ENCODE peak calls at places on chromosome 20, in seven cellular contexts. O is body of pancreas, J is transverse colon, P is suprapubic skin, B is stomach, H is Panc1, V is adrenal gland. K is an unnamed sample.

GRCh38 chr20:45779011-45779915 is 12.4 kb downstream of the WFDC3 start:
- DNase-seq in J (peak), B (peak), H (peak), V (peak), O (peak), P (peak), K (peak)

GRCh38 chr20:44204156-44204831 is 6.3 kb downstream of the OSER1 start:
- DNase-seq in H (peak), O (peak), P (no peak), B (no peak), J (no peak), V (no peak), K (peak)

GRCh38 chr20:7196481-7196880 is 429.0 kb downstream of the BMP2 start:
- DNase-seq in O (no peak), H (no peak), P (no peak), J (no peak), V (no peak), B (no peak), K (no peak)

GRCh38 chr20:60071965-60072364 is 113.7 kb downstream of the CDH26 start:
- DNase-seq in J (no peak), P (no peak), H (no peak), B (no peak), V (no peak), O (no peak), K (no peak)

GRCh38 chr20:11542645-11543044 is 375.0 kb upstream of the BTBD3 start:
- DNase-seq in P (no peak), H (no peak), O (no peak), B (no peak), V (no peak), J (no peak), K (no peak)

GRCh38 chr20:56760610-56761009 is 131.5 kb downstream of the TFAP2C start:
- DNase-seq in B (no peak), O (no peak), V (no peak), J (no peak), H (no peak), P (no peak), K (no peak)

GRCh38 chr20:3646067-3646440 is 17.1 kb downstream of the GFRA4 start:
- DNase-seq in P (no peak), O (no peak), H (no peak), B (no peak), J (no peak), V (no peak), K (no peak)

GRCh38 chr20:56323656-56324055 is 35.1 kb upstream of the FAM210B start:
- DNase-seq in O (no peak), H (no peak), J (no peak), B (no peak), V (no peak), P (no peak), K (no peak)

GRCh38 chr20:43040427-43040826 is 149.3 kb downstream of the PTPRT start:
- DNase-seq in P (no peak), H (no peak), J (no peak), B (no peak), V (no peak), O (peak), K (no peak)

GRCh38 chr20:8777866-8778265 is 291.0 kb upstream of the PLCB4 start:
- DNase-seq in P (no peak), H (no peak), V (no peak), O (no peak), B (no peak), J (no peak), K (no peak)

GRCh38 chr20:41018153-41018552 is 10.5 kb upstream of the TOP1 start:
- DNase-seq in J (no peak), V (no peak), H (no peak), B (no peak), P (no peak), O (no peak), K (no peak)

GRCh38 chr20:19934792-19935491 is 82.2 kb upstream of the NAA20 start:
- DNase-seq in P (peak), B (peak), J (peak), O (peak), H (no peak), V (peak), K (peak)

GRCh38 chr20:1669304-1669703 is 11.7 kb upstream of the SIRPG start:
- DNase-seq in B (no peak), P (no peak), J (no peak), O (no peak), H (no peak), V (no peak), K (no peak)

GRCh38 chr20:6663104-6663503 is 104.4 kb upstream of the BMP2 start:
- DNase-seq in B (no peak), J (no peak), V (no peak), P (no peak), O (no peak), H (no peak), K (no peak)

GRCh38 chr20:6008254-6008653 is 45.6 kb downstream of the LRRN4 start:
- DNase-seq in J (peak), H (no peak), P (peak), O (peak), V (peak), B (peak), K (peak)

GRCh38 chr20:44884907-44885391 is 556 bp upstream of the YWHAB start:
- DNase-seq in J (no peak), O (no peak), P (no peak), B (no peak), V (peak), H (no peak), K (no peak)

GRCh38 chr20:53897884-53898557 is 172.4 kb downstream of the BCAS1 start:
- DNase-seq in B (peak), O (peak), V (no peak), J (no peak), P (peak), H (no peak), K (peak)

GRCh38 chr20:62202676-62203377 is 17.3 kb downstream of the HRH3 start:
- DNase-seq in H (no peak), J (no peak), P (peak), B (no peak), V (no peak), O (no peak), K (no peak)

GRCh38 chr20:61516398-61517208 is 264.5 kb downstream of the CDH4 start:
- DNase-seq in J (no peak), H (no peak), B (no peak), V (no peak), O (no peak), P (no peak), K (no peak)

GRCh38 chr20:43910564-43910963 is 4.1 kb upstream of the TOX2 start:
- DNase-seq in V (no peak), H (no peak), O (no peak), P (no peak), J (no peak), B (no peak), K (no peak)

GRCh38 chr20:22717466-22717865 is 133.1 kb upstream of the FOXA2 start:
- DNase-seq in P (no peak), B (peak), J (peak), H (no peak), O (no peak), V (peak), K (peak)

GRCh38 chr20:32296874-32297420 is 19.5 kb downstream of the KIF3B start:
- DNase-seq in H (no peak), B (no peak), J (no peak), P (no peak), O (no peak), V (no peak), K (no peak)

GRCh38 chr20:58421497-58421850 is 32.4 kb downstream of the VAPB start:
- DNase-seq in V (no peak), P (no peak), B (no peak), H (no peak), J (no peak), O (no peak), K (no peak)
- H3K4me3 ChIP-seq in V (no peak), P (no peak), B (no peak), H (no peak), J (no peak), O (no peak), K (no peak)

GRCh38 chr20:21102252-21102609 is 3.9 kb downstream of the LINC00237 start:
- DNase-seq in O (peak), H (no peak), V (no peak), P (no peak), B (no peak), J (no peak), K (peak)

GRCh38 chr20:21099653-21100589 is 6.2 kb downstream of the LINC00237 start:
- DNase-seq in J (peak), O (peak), V (peak), P (peak), B (peak), H (no peak), K (peak)

GRCh38 chr20:21102691-21103311 is 3.4 kb downstream of the LINC00237 start:
- DNase-seq in H (no peak), J (peak), P (peak), V (no peak), O (peak), B (peak), K (peak)

GRCh38 chr20:21101453-21102251 is 4.5 kb downstream of the LINC00237 start:
- DNase-seq in H (no peak), J (no peak), P (no peak), B (no peak), O (peak), V (no peak), K (peak)

GRCh38 chr20:21100590-21101452 is 5.3 kb downstream of the LINC00237 start:
- DNase-seq in P (no peak), B (no peak), O (no peak), J (no peak), V (no peak), H (no peak), K (no peak)
- H3K4me3 ChIP-seq in P (peak), B (peak), O (no peak), J (peak), V (peak), H (no peak), K (peak)

DNA sequence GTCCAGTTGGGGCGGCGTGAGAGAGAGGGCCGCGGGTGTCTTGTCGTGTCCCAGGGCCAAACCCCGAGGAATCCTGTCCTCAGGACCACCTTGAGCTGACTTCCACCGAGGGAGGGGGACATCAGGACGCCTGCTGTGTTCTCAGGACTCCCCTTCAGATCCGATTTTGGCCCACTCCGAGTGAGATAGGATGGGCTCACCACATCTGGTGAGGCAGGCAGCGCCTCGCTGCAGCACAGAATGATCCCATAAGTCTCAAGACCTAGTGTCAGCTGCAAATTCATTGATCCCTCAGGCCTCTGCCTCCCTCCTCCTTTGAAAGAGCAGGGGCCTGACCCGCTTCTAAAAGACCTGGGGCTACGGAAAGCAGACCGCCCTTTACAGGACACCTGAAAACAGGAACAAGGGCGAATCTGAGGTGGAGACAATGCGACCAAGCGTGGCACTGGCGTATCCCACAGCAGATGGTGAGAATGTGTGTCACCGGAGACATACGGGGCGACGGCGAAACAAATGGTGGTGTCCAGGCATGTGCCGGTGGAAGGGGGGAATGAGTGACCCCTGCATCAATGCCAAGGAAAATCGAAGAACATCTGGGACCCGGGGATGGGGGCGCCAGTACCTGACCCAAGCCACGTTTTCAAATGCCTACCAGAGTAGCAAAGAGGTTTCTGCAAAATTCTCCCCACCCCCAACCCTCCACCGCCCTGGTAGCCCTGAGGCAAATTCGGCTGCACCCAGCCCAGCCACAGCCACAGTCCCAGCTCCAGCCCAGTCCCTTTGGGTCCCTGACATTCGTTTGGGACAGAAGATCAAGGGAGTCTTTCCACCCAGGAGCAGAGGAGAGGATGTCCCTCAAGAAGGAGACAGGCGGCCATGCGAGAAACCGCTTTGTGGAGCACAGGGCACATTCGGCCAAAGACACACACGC is 162.1 kb upstream of the ZNF337 start:
- DNase-seq in P (peak), V (peak), H (no peak), O (no peak), J (no peak), B (no peak), K (no peak)
- H3K4me3 ChIP-seq in P (peak), V (peak), H (peak), O (no peak), J (no peak), B (peak), K (no peak)

DNA sequence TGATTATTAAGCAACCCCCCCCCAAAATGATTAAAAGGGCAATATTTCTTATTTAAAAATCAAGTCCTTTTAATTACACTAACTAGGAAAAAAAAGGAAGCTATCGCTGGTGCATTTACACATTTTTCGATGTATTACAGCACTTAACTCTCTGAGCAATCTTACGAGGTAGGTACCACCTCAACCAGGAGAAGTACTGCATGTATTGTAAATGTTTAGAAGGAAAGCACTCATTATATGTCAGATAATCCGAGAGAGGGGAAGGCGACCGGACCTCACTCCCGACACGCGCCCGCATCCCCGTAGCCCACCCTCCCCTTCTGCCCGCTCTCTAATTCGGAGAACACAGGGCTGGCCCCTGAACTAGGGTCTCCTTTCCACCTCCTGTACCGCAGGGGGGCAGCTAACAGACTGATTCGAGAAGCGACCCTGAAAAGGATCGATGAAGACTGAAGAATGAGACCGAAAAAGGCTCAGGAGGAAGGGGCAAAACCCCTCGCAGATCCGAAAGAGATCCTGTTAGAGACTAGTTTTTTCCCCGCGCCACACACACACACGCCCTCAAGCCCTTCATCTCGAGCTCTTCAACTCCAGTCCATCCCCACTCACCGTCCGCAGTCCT is 337 bp downstream of the ESF1 start:
- DNase-seq in P (no peak), H (no peak), O (no peak), V (no peak), J (no peak), B (no peak), K (no peak)
- H3K4me3 ChIP-seq in P (peak), H (peak), O (peak), V (peak), J (peak), B (peak), K (peak)

DNA sequence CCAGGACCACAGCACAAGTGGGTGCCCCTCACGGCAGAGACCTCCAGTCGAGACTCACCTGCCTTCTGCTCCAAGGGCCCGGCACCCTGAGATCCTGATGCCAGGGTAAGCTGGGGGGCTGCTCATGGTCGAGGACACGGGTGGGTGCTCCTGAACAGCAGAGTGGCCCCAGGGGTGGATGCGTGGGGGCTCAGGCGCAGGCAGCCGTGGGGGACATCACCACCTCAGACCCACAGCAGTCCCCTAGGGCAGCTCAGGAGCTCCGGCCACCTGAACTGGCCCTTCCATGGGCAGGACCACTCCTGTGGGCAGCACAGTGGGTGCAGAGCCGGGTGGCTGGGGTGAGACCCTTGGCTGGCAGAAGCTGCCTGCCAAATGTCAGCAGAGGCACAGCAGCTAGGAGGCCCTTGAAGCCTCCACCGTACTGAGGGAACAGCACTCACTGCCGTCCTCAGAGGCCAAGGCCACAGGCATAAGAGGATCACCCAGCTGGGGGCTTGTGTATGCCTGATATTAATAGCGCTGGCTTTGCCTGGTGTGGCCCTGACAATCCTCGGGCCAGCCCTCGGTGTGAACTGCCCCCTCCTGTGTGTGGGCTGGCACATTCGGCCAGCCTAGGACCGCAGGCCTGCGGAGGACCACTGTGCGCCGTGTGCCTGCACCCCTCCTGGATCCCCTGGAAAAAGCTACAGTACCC is 5.4 kb downstream of the UCKL1 start:
- DNase-seq in J (no peak), V (no peak), O (no peak), B (no peak), H (no peak), P (no peak), K (no peak)
- H3K4me3 ChIP-seq in J (no peak), V (no peak), O (no peak), B (no peak), H (no peak), P (no peak), K (no peak)

GRCh38 chr20:33445881-33446615 is 2.5 kb upstream of the SNTA1 start:
- DNase-seq in P (no peak), J (no peak), B (no peak), V (no peak), H (no peak), O (no peak), K (no peak)
- H3K4me3 ChIP-seq in P (no peak), J (no peak), B (no peak), V (no peak), H (no peak), O (no peak), K (no peak)

K was measured in small intestine.